ENCODE peak calls at places on chromosomes 12 and 14, in ten cellular contexts. X is Peyer's patch, L is ovary, A is fibroblast of lung, H is BJ, K is IMR-90, V is body of pancreas, O is sigmoid colon, P is adrenal gland, S is heart right ventricle. J is an unnamed sample. For H3K36me3, the result is how much of the 10 kb centered on the place peaks cover.

GRCh38 chr14:90398315-90398811 is 1.5 kb downstream of the CALM1 start:
- DNase-seq in H (no peak), S (peak), K (no peak), L (peak), V (peak), P (peak), O (peak), X (peak), A (peak), J (peak)

GRCh38 chr14:58107947-58108552 is 44.0 kb downstream of the ARMH4 start:
- DNase-seq in X (peak), O (no peak), V (peak), L (peak), H (peak), P (peak), S (peak), K (peak), A (peak), J (peak)

GRCh38 chr14:103045387-103045869 is 11.9 kb downstream of the CDC42BPB start:
- DNase-seq in H (no peak), L (no peak), O (no peak), X (peak), A (no peak), V (no peak), K (no peak), S (no peak), P (no peak), J (no peak)

GRCh38 chr12:111812881-111813741 is 28.9 kb upstream of the MAPKAPK5 start:
- DNase-seq in L (peak), P (peak), V (peak), A (peak), K (peak), S (peak), H (no peak), X (peak), O (peak), J (peak)

GRCh38 chr12:114902665-114903393 is 218.9 kb upstream of the TBX3 start:
- DNase-seq in H (peak), V (no peak), O (no peak), K (peak), X (no peak), S (no peak), A (peak), L (no peak), P (no peak), J (no peak)

GRCh38 chr12:122963928-122964240 is 2.4 kb downstream of the ABCB9 start:
- DNase-seq in K (peak), V (peak), O (no peak), X (no peak), P (peak), A (peak), S (peak), H (no peak), L (peak), J (peak)

GRCh38 chr14:26528415-26529182 is 69.2 kb downstream of the NOVA1 start:
- DNase-seq in H (no peak), K (peak), A (peak), S (peak), X (peak), V (no peak), L (no peak), O (peak), P (no peak), J (no peak)

GRCh38 chr12:41917181-41917580 is 227.5 kb downstream of the GXYLT1 start:
- DNase-seq in L (no peak), P (no peak), O (no peak), S (no peak), X (no peak), H (no peak), A (no peak), V (no peak), K (no peak), J (no peak)

GRCh38 chr14:58747181-58747580 is 109.4 kb downstream of the DACT1 start:
- DNase-seq in X (peak), L (peak), H (peak), O (peak), S (no peak), A (peak), K (peak), P (peak), V (peak), J (no peak)

GRCh38 chr14:52895000-52895399 is 55.9 kb downstream of the FERMT2 start:
- DNase-seq in L (no peak), H (no peak), A (peak), V (no peak), S (no peak), K (peak), X (no peak), P (no peak), O (no peak), J (no peak)

GRCh38 chr12:15580431-15580830 is 208.8 kb downstream of the EPS8 start:
- DNase-seq in S (no peak), L (no peak), H (no peak), K (no peak), P (no peak), X (no peak), A (no peak), V (no peak), O (no peak), J (no peak)

GRCh38 chr14:21503376-21503775 is 7.8 kb downstream of the METTL3 start:
- DNase-seq in V (no peak), K (no peak), X (no peak), P (no peak), A (no peak), L (no peak), S (no peak), O (no peak), H (no peak), J (no peak)

GRCh38 chr14:21498540-21499526 is 12.3 kb downstream of the METTL3 start:
- DNase-seq in L (no peak), P (peak), O (no peak), X (no peak), S (no peak), K (peak), V (peak), H (no peak), A (peak), J (peak)

GRCh38 chr14:21506557-21506956 is 4.6 kb downstream of the METTL3 start:
- DNase-seq in V (no peak), L (no peak), P (no peak), X (no peak), K (no peak), H (no peak), S (no peak), A (no peak), O (no peak), J (no peak)

GRCh38 chr14:21505009-21505553 is 6.1 kb downstream of the METTL3 start:
- DNase-seq in V (no peak), A (no peak), S (no peak), P (no peak), K (no peak), X (no peak), O (no peak), L (no peak), H (no peak), J (no peak)

GRCh38 chr14:21501568-21501967 is 9.6 kb downstream of the METTL3 start:
- DNase-seq in L (no peak), S (no peak), K (no peak), A (no peak), X (no peak), V (no peak), P (no peak), O (no peak), H (no peak), J (no peak)
- H3K36me3 ChIP-seq in L (under half), S (half or more), K (under half), A (under half), X (half or more), V (under half), P (under half), O (half or more), H (under half), J (under half)

DNA sequence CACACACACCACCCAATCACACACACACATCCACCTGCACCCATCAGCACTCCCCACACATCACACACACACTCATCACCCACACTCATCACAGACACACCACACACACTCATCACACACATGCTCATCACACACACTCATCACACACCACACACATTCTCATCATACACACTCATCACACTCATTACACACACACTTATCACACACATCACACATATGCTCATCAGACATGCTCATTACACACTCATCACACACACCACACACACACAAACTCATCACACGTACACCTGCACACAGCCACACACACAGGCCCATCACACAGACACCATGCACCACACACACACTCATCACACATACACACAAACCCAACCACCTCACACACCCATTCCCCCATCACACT is 107.5 kb upstream of the C14orf180 start:
- DNase-seq in A (no peak), X (no peak), O (no peak), K (no peak), L (no peak), S (no peak), H (no peak), P (no peak), V (no peak), J (no peak)
- H3K4me3 ChIP-seq in A (no peak), X (no peak), O (no peak), K (no peak), L (no peak), S (no peak), H (no peak), P (no peak), V (no peak), J (no peak)

DNA sequence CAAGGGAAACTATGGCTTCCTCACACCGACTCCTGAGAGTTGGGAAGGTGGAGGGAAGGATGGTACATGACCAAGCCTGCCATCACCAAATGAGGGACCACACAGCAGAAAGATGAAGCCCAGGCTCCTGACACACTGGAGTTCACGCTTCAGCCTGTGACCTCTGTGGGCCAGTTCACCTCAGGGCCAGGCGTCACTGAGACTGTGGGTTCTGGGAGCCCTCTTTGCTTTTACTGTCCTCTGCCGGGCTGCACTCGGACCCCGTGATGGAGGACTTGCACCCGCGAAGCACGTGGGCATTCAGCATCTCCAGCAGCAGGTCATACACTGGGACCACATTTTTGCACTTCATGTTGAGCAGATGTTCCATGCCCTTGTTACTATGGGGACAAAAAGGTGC is 61.2 kb downstream of the ESR2 start:
- DNase-seq in A (no peak), V (no peak), H (no peak), O (no peak), K (no peak), L (no peak), S (no peak), X (no peak), P (no peak), J (no peak)
- H3K36me3 ChIP-seq in A (under half), V (under half), H (under half), O (under half), K (under half), L (under half), S (half or more), X (under half), P (under half), J (under half)

GRCh38 chr14:71136386-71137060 is 229.3 kb downstream of the PCNX1 start:
- DNase-seq in P (no peak), S (no peak), X (no peak), V (no peak), A (no peak), K (no peak), L (no peak), H (no peak), O (no peak), J (no peak)

GRCh38 chr14:71135496-71135895 is 228.2 kb downstream of the PCNX1 start:
- DNase-seq in K (no peak), O (no peak), P (no peak), S (no peak), V (no peak), H (no peak), X (no peak), A (no peak), L (no peak), J (no peak)

GRCh38 chr14:71133296-71133695 is 226.0 kb downstream of the PCNX1 start:
- DNase-seq in K (no peak), P (no peak), V (no peak), O (no peak), H (no peak), A (no peak), S (no peak), L (no peak), X (no peak), J (no peak)

GRCh38 chr14:71135911-71136310 is 228.7 kb downstream of the PCNX1 start:
- DNase-seq in V (no peak), H (no peak), P (no peak), K (no peak), O (no peak), S (no peak), A (no peak), X (no peak), L (no peak), J (no peak)

GRCh38 chr14:71130491-71131179 is 223.4 kb downstream of the PCNX1 start:
- DNase-seq in S (peak), V (no peak), X (no peak), K (peak), O (no peak), H (no peak), A (peak), L (no peak), P (peak), J (no peak)
- H3K4me3 ChIP-seq in S (no peak), V (no peak), X (no peak), K (peak), O (no peak), H (no peak), A (peak), L (no peak), P (no peak), J (no peak)

J was measured in mucosa of descending colon.